ENCODE peak calls at places on chromosomes 16 and 17, in four cellular contexts. J is activated CD4-positive, CD25-positive, alpha-beta regulatory T cell; K is CD8-positive, alpha-beta T cell; Q is heart left ventricle. U is an unnamed sample.

GRCh38 chr17:81831563-81831956 is 1.5 kb downstream of the MCRIP1 start:
- DNase-seq in Q (no peak), J (no peak), K (no peak), U (no peak)

GRCh38 chr17:39110435-39111136 is 40.9 kb downstream of the PLXDC1 start:
- DNase-seq in Q (peak), J (no peak), K (no peak), U (peak)

GRCh38 chr17:36183001-36183810 is 6.8 kb upstream of the TBC1D3B start:
- DNase-seq in Q (peak), K (no peak), J (no peak), U (no peak)

GRCh38 chr16:59324462-59324861 is 590.3 kb upstream of the GOT2 start:
- DNase-seq in Q (no peak), K (no peak), J (no peak), U (no peak)

GRCh38 chr17:66675991-66676371 is 158.9 kb upstream of the CACNG5 start:
- DNase-seq in K (no peak), Q (no peak), J (no peak), U (no peak)

GRCh38 chr17:73338050-73338491 is 26.3 kb upstream of the CDC42EP4 start:
- DNase-seq in K (no peak), Q (no peak), J (no peak), U (no peak)

GRCh38 chr17:9269350-9270035 is 248.2 kb downstream of the NTN1 start:
- DNase-seq in Q (no peak), K (no peak), J (no peak), U (no peak)

GRCh38 chr17:77598241-77598620 is 360.3 kb upstream of the TNRC6C start:
- DNase-seq in J (no peak), K (no peak), Q (no peak), U (no peak)

GRCh38 chr17:12624221-12624620 is 41.5 kb upstream of the MYOCD start:
- DNase-seq in Q (no peak), J (no peak), K (no peak), U (no peak)

GRCh38 chr17:82276951-82277350 is 3.5 kb upstream of the CSNK1D start:
- DNase-seq in J (no peak), K (no peak), Q (no peak), U (no peak)